ENCODE peak calls at places on chromosomes 16 and 17, in nine cellular contexts. One of them, this sample, is unnamed.

GRCh38 chr17:63694974-63695773 is 4.8 kb downstream of the LIMD2 start:
- DNase-seq in prostate gland: no peak
- DNase-seq in choroid plexus epithelial cell: no peak
- DNase-seq in tibial artery: no peak
- DNase-seq in kidney: peak
- DNase-seq in A549: no peak
- DNase-seq in transverse colon: no peak
- DNase-seq in ascending aorta: no peak
- DNase-seq in neural progenitor cell: no peak
- DNase-seq in this sample: no peak

GRCh38 chr17:66975614-66976378 is 11.3 kb downstream of the CACNG4 start:
- DNase-seq in prostate gland: peak
- DNase-seq in choroid plexus epithelial cell: peak
- DNase-seq in tibial artery: no peak
- DNase-seq in kidney: no peak
- DNase-seq in A549: peak
- DNase-seq in transverse colon: no peak
- DNase-seq in ascending aorta: no peak
- DNase-seq in neural progenitor cell: peak
- DNase-seq in this sample: no peak

GRCh38 chr17:46929413-46929812 is 6.5 kb downstream of the GOSR2 start:
- DNase-seq in prostate gland: no peak
- DNase-seq in choroid plexus epithelial cell: peak
- DNase-seq in tibial artery: no peak
- DNase-seq in kidney: no peak
- DNase-seq in A549: no peak
- DNase-seq in transverse colon: no peak
- DNase-seq in ascending aorta: no peak
- DNase-seq in neural progenitor cell: no peak
- DNase-seq in this sample: no peak

GRCh38 chr17:76540381-76541300 is 797 bp downstream of the PRCD start:
- DNase-seq in prostate gland: peak
- DNase-seq in choroid plexus epithelial cell: peak
- DNase-seq in tibial artery: peak
- DNase-seq in kidney: peak
- DNase-seq in A549: peak
- DNase-seq in transverse colon: peak
- DNase-seq in ascending aorta: peak
- DNase-seq in neural progenitor cell: peak
- DNase-seq in this sample: peak

GRCh38 chr16:30894540-30895368 is 877 bp upstream of the BCL7C start:
- DNase-seq in prostate gland: peak
- DNase-seq in choroid plexus epithelial cell: no peak
- DNase-seq in tibial artery: no peak
- DNase-seq in kidney: no peak
- DNase-seq in A549: no peak
- DNase-seq in transverse colon: no peak
- DNase-seq in ascending aorta: no peak
- DNase-seq in neural progenitor cell: no peak
- DNase-seq in this sample: peak

GRCh38 chr17:67833946-67834631 is 8.8 kb downstream of the BPTF start:
- DNase-seq in prostate gland: no peak
- DNase-seq in choroid plexus epithelial cell: peak
- DNase-seq in tibial artery: no peak
- DNase-seq in kidney: no peak
- DNase-seq in A549: no peak
- DNase-seq in transverse colon: no peak
- DNase-seq in ascending aorta: no peak
- DNase-seq in neural progenitor cell: peak
- DNase-seq in this sample: no peak

GRCh38 chr17:2235792-2236365 is 67.7 kb downstream of the SMG6 start:
- DNase-seq in prostate gland: no peak
- DNase-seq in choroid plexus epithelial cell: no peak
- DNase-seq in tibial artery: peak
- DNase-seq in kidney: no peak
- DNase-seq in A549: no peak
- DNase-seq in transverse colon: no peak
- DNase-seq in ascending aorta: no peak
- DNase-seq in neural progenitor cell: no peak
- DNase-seq in this sample: peak

GRCh38 chr17:33292981-33293867 is at the start of gene ASIC2:
- DNase-seq in prostate gland: no peak
- DNase-seq in choroid plexus epithelial cell: no peak
- DNase-seq in tibial artery: no peak
- DNase-seq in kidney: peak
- DNase-seq in A549: peak
- DNase-seq in transverse colon: peak
- DNase-seq in ascending aorta: no peak
- DNase-seq in neural progenitor cell: peak
- DNase-seq in this sample: no peak

DNA sequence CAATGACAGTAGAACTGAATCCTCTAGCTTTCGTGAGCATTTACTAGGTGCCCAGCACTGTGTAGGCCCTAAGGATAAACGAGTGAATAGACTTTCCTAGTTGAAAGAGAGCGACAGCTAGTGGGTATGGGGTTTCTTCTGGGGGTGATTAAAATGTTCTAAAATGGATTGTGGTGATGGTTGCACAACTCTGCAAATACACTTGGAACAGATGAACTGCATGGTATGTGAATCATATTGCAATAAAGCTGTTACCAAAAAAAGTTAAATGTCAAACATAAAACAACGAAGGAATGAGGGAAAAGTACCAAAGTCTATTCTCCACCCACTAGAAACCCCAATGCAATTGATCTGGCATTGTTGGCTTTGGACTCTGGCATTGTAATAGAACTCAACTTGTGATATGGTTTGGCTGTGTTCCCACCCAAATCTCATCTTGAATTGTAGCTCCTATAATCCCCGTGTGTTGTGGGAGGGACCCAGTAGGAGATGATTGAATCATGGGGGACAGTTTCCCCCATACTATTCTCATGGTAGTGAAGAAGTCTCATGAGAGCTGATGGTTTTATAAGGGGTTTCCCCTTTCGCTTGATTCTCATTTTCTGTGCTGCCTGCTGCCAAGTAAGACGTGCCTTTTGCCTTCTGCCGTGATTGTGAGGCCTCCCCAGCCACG is 70.5 kb downstream of the MARF1 start:
- DNase-seq in prostate gland: no peak
- DNase-seq in choroid plexus epithelial cell: peak
- DNase-seq in tibial artery: no peak
- DNase-seq in kidney: no peak
- DNase-seq in A549: no peak
- DNase-seq in transverse colon: no peak
- DNase-seq in ascending aorta: no peak
- DNase-seq in neural progenitor cell: no peak
- DNase-seq in this sample: peak
- H3K4me3 ChIP-seq in prostate gland: no peak
- H3K4me3 ChIP-seq in choroid plexus epithelial cell: no peak
- H3K4me3 ChIP-seq in tibial artery: no peak
- H3K4me3 ChIP-seq in kidney: no peak
- H3K4me3 ChIP-seq in A549: no peak
- H3K4me3 ChIP-seq in transverse colon: no peak
- H3K4me3 ChIP-seq in ascending aorta: no peak
- H3K4me3 ChIP-seq in neural progenitor cell: no peak
- H3K4me3 ChIP-seq in this sample: no peak

GRCh38 chr17:73338050-73338491 is 26.3 kb upstream of the CDC42EP4 start:
- DNase-seq in prostate gland: no peak
- DNase-seq in choroid plexus epithelial cell: peak
- DNase-seq in tibial artery: peak
- DNase-seq in kidney: peak
- DNase-seq in A549: no peak
- DNase-seq in transverse colon: no peak
- DNase-seq in ascending aorta: no peak
- DNase-seq in neural progenitor cell: no peak
- DNase-seq in this sample: no peak
- TF ChIP-seq CTCF in prostate gland: no peak
- TF ChIP-seq CTCF in choroid plexus epithelial cell: no peak
- TF ChIP-seq CTCF in tibial artery: no peak
- TF ChIP-seq CTCF in kidney: no peak
- TF ChIP-seq CTCF in A549: no peak
- TF ChIP-seq CTCF in transverse colon: no peak
- TF ChIP-seq CTCF in ascending aorta: no peak
- TF ChIP-seq CTCF in neural progenitor cell: no peak
- TF ChIP-seq CTCF in this sample: no peak

DNA sequence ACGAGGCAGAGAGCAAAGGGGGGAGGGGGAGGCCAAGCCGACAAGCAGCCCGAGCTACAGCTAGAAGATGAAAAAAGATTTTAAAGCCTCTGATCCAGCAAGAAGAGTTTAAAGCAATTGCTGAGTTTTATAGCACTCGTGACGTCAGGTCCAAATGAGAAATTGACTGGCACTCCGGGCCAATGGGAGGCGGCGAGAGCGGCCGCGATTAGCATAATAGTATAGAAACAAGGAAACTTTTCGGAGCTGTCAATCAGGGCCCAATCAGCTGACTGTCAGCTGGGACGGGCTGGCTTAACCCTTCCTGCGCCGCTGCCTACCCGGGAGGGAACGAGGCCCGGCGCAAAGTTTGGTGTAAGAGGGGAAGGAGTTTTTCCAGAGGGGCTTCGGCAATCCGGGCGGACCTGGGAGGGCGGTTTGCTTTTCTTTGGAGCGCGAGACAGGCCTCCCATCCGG is at the start of gene MAF:
- DNase-seq in prostate gland: peak
- DNase-seq in choroid plexus epithelial cell: peak
- DNase-seq in tibial artery: peak
- DNase-seq in kidney: peak
- DNase-seq in A549: peak
- DNase-seq in transverse colon: peak
- DNase-seq in ascending aorta: peak
- DNase-seq in neural progenitor cell: peak
- DNase-seq in this sample: peak
- H3K4me3 ChIP-seq in prostate gland: peak
- H3K4me3 ChIP-seq in choroid plexus epithelial cell: peak
- H3K4me3 ChIP-seq in tibial artery: peak
- H3K4me3 ChIP-seq in kidney: peak
- H3K4me3 ChIP-seq in A549: peak
- H3K4me3 ChIP-seq in transverse colon: peak
- H3K4me3 ChIP-seq in ascending aorta: peak
- H3K4me3 ChIP-seq in neural progenitor cell: peak
- H3K4me3 ChIP-seq in this sample: peak

DNA sequence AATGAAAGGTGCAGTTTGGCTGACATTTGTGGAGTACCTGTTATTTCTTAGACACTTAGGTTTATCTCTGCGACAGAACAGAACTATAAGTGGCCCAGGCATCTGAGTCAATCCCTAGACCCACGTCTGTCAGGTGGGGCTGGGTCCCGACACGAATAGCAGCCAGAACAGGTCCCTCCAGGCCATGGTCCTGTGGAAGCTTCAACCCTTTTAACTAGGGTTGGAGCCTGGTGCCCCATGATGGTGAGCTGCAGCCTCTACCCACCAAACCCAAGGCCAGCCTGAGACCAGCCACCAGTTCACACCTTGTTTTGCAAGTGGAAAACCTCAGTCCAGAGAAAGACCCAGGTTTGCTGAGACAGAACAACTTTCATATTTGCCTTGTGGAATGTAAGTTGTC is 74.6 kb upstream of the TMEM97 start:
- DNase-seq in prostate gland: no peak
- DNase-seq in choroid plexus epithelial cell: no peak
- DNase-seq in tibial artery: no peak
- DNase-seq in kidney: no peak
- DNase-seq in A549: no peak
- DNase-seq in transverse colon: no peak
- DNase-seq in ascending aorta: no peak
- DNase-seq in neural progenitor cell: no peak
- DNase-seq in this sample: no peak
- TF ChIP-seq CTCF in prostate gland: no peak
- TF ChIP-seq CTCF in choroid plexus epithelial cell: no peak
- TF ChIP-seq CTCF in tibial artery: no peak
- TF ChIP-seq CTCF in kidney: no peak
- TF ChIP-seq CTCF in A549: no peak
- TF ChIP-seq CTCF in transverse colon: no peak
- TF ChIP-seq CTCF in ascending aorta: no peak
- TF ChIP-seq CTCF in neural progenitor cell: no peak
- TF ChIP-seq CTCF in this sample: no peak

GRCh38 chr17:48574523-48575065 is 3.6 kb downstream of the HOXB4 start:
- DNase-seq in prostate gland: no peak
- DNase-seq in choroid plexus epithelial cell: no peak
- DNase-seq in tibial artery: no peak
- DNase-seq in kidney: no peak
- DNase-seq in A549: no peak
- DNase-seq in transverse colon: no peak
- DNase-seq in ascending aorta: no peak
- DNase-seq in neural progenitor cell: no peak
- DNase-seq in this sample: no peak
- H3K4me3 ChIP-seq in prostate gland: no peak
- H3K4me3 ChIP-seq in choroid plexus epithelial cell: no peak
- H3K4me3 ChIP-seq in tibial artery: no peak
- H3K4me3 ChIP-seq in kidney: peak
- H3K4me3 ChIP-seq in A549: no peak
- H3K4me3 ChIP-seq in transverse colon: no peak
- H3K4me3 ChIP-seq in ascending aorta: peak
- H3K4me3 ChIP-seq in neural progenitor cell: no peak
- H3K4me3 ChIP-seq in this sample: no peak

GRCh38 chr17:20997711-20998570 is 44.9 kb downstream of the USP22 start:
- DNase-seq in prostate gland: no peak
- DNase-seq in choroid plexus epithelial cell: no peak
- DNase-seq in tibial artery: peak
- DNase-seq in kidney: peak
- DNase-seq in A549: no peak
- DNase-seq in transverse colon: no peak
- DNase-seq in ascending aorta: no peak
- DNase-seq in neural progenitor cell: no peak
- DNase-seq in this sample: no peak
- TF ChIP-seq CTCF in prostate gland: no peak
- TF ChIP-seq CTCF in choroid plexus epithelial cell: no peak
- TF ChIP-seq CTCF in tibial artery: no peak
- TF ChIP-seq CTCF in kidney: no peak
- TF ChIP-seq CTCF in A549: no peak
- TF ChIP-seq CTCF in transverse colon: no peak
- TF ChIP-seq CTCF in ascending aorta: no peak
- TF ChIP-seq CTCF in neural progenitor cell: no peak
- TF ChIP-seq CTCF in this sample: no peak

This sample was measured in fibroblast of pulmonary artery.